ENCODE peak calls at places on chromosomes 1 and 21, in nine cellular contexts. P is NCI-H748 treated with DMSO at 0.1 percent for 48 hours; K is HS-27A; U is AG10803; D is activated T-cell treated with anti-CD3 and anti-CD28 coated beads for 24 hours; J is hypothalamus; X is activated naive CD4-positive, alpha-beta T cell; M is substantia nigra; G is GM20000. A is an unnamed sample.

GRCh38 chr21:14560555-14560954 is 14.4 kb upstream of the SAMSN1 start:
- DNase-seq in P (no peak), M (no peak), D (no peak), X (no peak), U (no peak), K (no peak), G (no peak), J (no peak), A (no peak)

GRCh38 chr21:42190492-42190875 is 28.5 kb upstream of the ABCG1 start:
- DNase-seq in D (no peak), P (no peak), J (peak; percentile 49), M (no peak), U (no peak), K (no peak), G (no peak), X (no peak), A (no peak)

GRCh38 chr1:97906567-97907228 is 14.1 kb downstream of the DPYD start:
- DNase-seq in M (no peak), P (no peak), U (peak; percentile 94), X (no peak), K (peak; percentile 88), D (no peak), G (no peak), J (no peak), A (peak; percentile 58)

GRCh38 chr1:18385239-18385790 is 95.4 kb upstream of the KLHDC7A start:
- DNase-seq in J (no peak), U (peak; percentile 6), G (no peak), X (no peak), K (no peak), D (no peak), M (no peak), P (no peak), A (peak; percentile 16)

GRCh38 chr21:25961042-25961441 is 209.5 kb downstream of the APP start:
- DNase-seq in K (no peak), J (no peak), M (no peak), G (no peak), D (no peak), P (no peak), X (no peak), U (no peak), A (no peak)

GRCh38 chr21:41762236-41762635 is 4.6 kb downstream of the RIPK4 start:
- DNase-seq in K (no peak), G (no peak), M (no peak), X (no peak), U (no peak), J (no peak), D (no peak), P (no peak), A (no peak)

GRCh38 chr1:174352883-174353608 is 94.7 kb upstream of the GPR52 start:
- DNase-seq in M (no peak), X (no peak), G (no peak), D (no peak), K (no peak), P (no peak), U (no peak), J (no peak), A (no peak)

GRCh38 chr1:228379165-228379460 is 27.5 kb downstream of the TRIM11 start:
- DNase-seq in G (no peak), K (no peak), J (no peak), M (no peak), P (no peak), D (peak; percentile 4), U (peak; percentile 25), X (no peak), A (peak; percentile 17)

GRCh38 chr21:41639336-41639735 is 127.5 kb downstream of the RIPK4 start:
- DNase-seq in U (no peak), D (no peak), K (no peak), G (no peak), J (no peak), X (no peak), P (no peak), M (no peak), A (no peak)